ENCODE peak calls at places on chromosomes 16 and 17, in four cellular contexts. One of them, this sample, is unnamed.

GRCh38 chr17:42179335-42179734 is 1.6 kb downstream of the KCNH4 start:
- DNase-seq in CD4-positive, alpha-beta T cell: no peak
- DNase-seq in psoas muscle: no peak
- DNase-seq in upper lobe of right lung: no peak
- DNase-seq in this sample: no peak

GRCh38 chr17:81157848-81158687 is 7.2 kb upstream of the PVALEF start:
- DNase-seq in CD4-positive, alpha-beta T cell: no peak
- DNase-seq in upper lobe of right lung: no peak
- DNase-seq in psoas muscle: peak; percentile 32
- DNase-seq in this sample: no peak

GRCh38 chr16:55572439-55572838 is 6.0 kb downstream of the CAPNS2 start:
- DNase-seq in upper lobe of right lung: no peak
- DNase-seq in psoas muscle: no peak
- DNase-seq in CD4-positive, alpha-beta T cell: no peak
- DNase-seq in this sample: no peak

GRCh38 chr16:89156740-89157645 is 14.6 kb upstream of the CDH15 start:
- DNase-seq in CD4-positive, alpha-beta T cell: no peak
- DNase-seq in upper lobe of right lung: no peak
- DNase-seq in psoas muscle: no peak
- DNase-seq in this sample: no peak

GRCh38 chr17:76173474-76173873 is 32.4 kb upstream of the FOXJ1 start:
- DNase-seq in CD4-positive, alpha-beta T cell: no peak
- DNase-seq in upper lobe of right lung: no peak
- DNase-seq in psoas muscle: no peak
- DNase-seq in this sample: no peak

GRCh38 chr17:81666092-81666341 is 388 bp downstream of the OXLD1 start:
- DNase-seq in upper lobe of right lung: no peak
- DNase-seq in psoas muscle: no peak
- DNase-seq in CD4-positive, alpha-beta T cell: no peak
- DNase-seq in this sample: no peak

GRCh38 chr16:85420501-85421337 is 192.4 kb upstream of the GSE1 start:
- DNase-seq in upper lobe of right lung: peak; percentile 88
- DNase-seq in psoas muscle: peak; percentile 85
- DNase-seq in CD4-positive, alpha-beta T cell: peak; percentile 74
- DNase-seq in this sample: peak; percentile 92

GRCh38 chr17:17375826-17376225 is 72.7 kb downstream of the NT5M start:
- DNase-seq in psoas muscle: no peak
- DNase-seq in upper lobe of right lung: no peak
- DNase-seq in CD4-positive, alpha-beta T cell: no peak
- DNase-seq in this sample: no peak

GRCh38 chr16:60261425-60261824 is 1527.3 kb upstream of the GOT2 start:
- DNase-seq in CD4-positive, alpha-beta T cell: no peak
- DNase-seq in upper lobe of right lung: no peak
- DNase-seq in psoas muscle: no peak
- DNase-seq in this sample: no peak

GRCh38 chr16:56860226-56861020 is 4.6 kb upstream of the SLC12A3 start:
- DNase-seq in CD4-positive, alpha-beta T cell: no peak
- DNase-seq in upper lobe of right lung: no peak
- DNase-seq in psoas muscle: no peak
- DNase-seq in this sample: peak; percentile 72

GRCh38 chr16:27189335-27189972 is 13.9 kb upstream of the KDM8 start:
- DNase-seq in upper lobe of right lung: no peak
- DNase-seq in psoas muscle: no peak
- DNase-seq in CD4-positive, alpha-beta T cell: no peak
- DNase-seq in this sample: no peak

GRCh38 chr16:82741073-82741615 is 114.4 kb downstream of the CDH13 start:
- DNase-seq in CD4-positive, alpha-beta T cell: no peak
- DNase-seq in psoas muscle: no peak
- DNase-seq in upper lobe of right lung: no peak
- DNase-seq in this sample: no peak

GRCh38 chr16:28826141-28826540 is 3.3 kb downstream of the ATXN2L start:
- DNase-seq in psoas muscle: no peak
- DNase-seq in upper lobe of right lung: no peak
- DNase-seq in CD4-positive, alpha-beta T cell: no peak
- DNase-seq in this sample: peak; percentile 0

DNA sequence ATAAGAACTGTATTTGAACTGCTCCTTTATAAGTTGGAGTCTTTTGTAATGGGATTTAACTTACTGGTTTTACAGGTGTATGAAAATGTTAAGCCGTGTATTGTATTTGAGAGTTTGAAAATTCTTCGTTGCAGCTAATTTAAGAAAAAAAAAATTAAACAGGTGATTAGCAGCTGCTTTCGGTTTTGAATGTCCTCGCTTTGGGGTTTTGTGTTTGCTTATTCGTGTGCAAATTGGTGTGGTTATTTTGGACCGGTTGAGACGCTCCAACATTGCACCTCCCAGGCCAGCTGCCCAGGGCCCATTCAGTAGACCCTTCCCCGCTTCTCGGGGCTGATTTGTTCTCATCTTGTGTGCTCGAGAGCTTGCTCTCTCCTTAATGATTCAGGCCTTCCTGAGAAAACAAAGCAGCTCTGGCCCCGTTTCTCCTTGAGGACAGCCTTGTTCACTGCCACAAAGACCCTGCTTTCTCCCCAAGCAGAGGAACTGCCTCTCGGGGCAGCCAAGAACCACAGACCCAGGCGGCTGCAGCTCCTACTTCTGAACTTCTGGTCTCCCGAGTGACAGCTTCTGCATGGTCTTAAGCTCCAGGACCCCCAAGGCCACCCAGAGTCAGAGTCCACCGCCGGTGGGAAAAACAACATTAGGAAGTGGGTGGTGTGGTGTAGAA is 100.5 kb downstream of the MSI2 start:
- DNase-seq in upper lobe of right lung: no peak
- DNase-seq in psoas muscle: no peak
- DNase-seq in CD4-positive, alpha-beta T cell: no peak
- DNase-seq in this sample: peak; percentile 55
- TF ChIP-seq CTCF in upper lobe of right lung: no peak
- TF ChIP-seq CTCF in psoas muscle: no peak
- TF ChIP-seq CTCF in CD4-positive, alpha-beta T cell: no peak
- TF ChIP-seq CTCF in this sample: no peak

DNA sequence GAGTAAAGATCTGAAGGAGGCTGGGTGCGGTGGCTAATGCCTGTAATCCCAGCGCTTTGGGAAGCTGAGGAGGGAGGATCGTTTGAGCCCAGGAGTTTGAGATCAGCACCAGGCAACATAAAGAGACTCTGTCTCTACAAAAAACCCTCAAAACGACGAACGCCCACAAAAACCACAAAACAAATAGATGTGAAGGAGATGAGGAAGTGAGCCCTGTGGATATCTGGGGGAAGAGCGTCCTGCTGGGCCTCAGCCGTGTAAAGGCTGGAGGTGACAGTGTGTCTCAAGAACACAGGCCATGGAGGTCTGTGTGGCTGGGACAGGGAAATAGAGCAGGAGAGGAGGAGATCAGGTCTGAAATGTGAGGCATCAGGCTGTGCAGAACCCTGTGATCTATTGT is 68.7 kb downstream of the ITFG1 start:
- DNase-seq in CD4-positive, alpha-beta T cell: no peak
- DNase-seq in psoas muscle: no peak
- DNase-seq in upper lobe of right lung: no peak
- DNase-seq in this sample: peak; percentile 31
- TF ChIP-seq CTCF in CD4-positive, alpha-beta T cell: no peak
- TF ChIP-seq CTCF in psoas muscle: no peak
- TF ChIP-seq CTCF in upper lobe of right lung: no peak
- TF ChIP-seq CTCF in this sample: no peak

GRCh38 chr17:77881545-77881944 is 77.0 kb upstream of the TNRC6C start:
- DNase-seq in CD4-positive, alpha-beta T cell: peak; percentile 67
- DNase-seq in psoas muscle: peak; percentile 92
- DNase-seq in upper lobe of right lung: peak; percentile 87
- DNase-seq in this sample: peak; percentile 94

GRCh38 chr17:77883213-77883650 is 75.3 kb upstream of the TNRC6C start:
- DNase-seq in psoas muscle: peak; percentile 51
- DNase-seq in upper lobe of right lung: no peak
- DNase-seq in CD4-positive, alpha-beta T cell: no peak
- DNase-seq in this sample: no peak

GRCh38 chr17:77880702-77881450 is 77.6 kb upstream of the TNRC6C start:
- DNase-seq in upper lobe of right lung: no peak
- DNase-seq in CD4-positive, alpha-beta T cell: no peak
- DNase-seq in psoas muscle: peak; percentile 51
- DNase-seq in this sample: no peak

GRCh38 chr17:77882481-77883212 is 75.9 kb upstream of the TNRC6C start:
- DNase-seq in upper lobe of right lung: no peak
- DNase-seq in psoas muscle: peak; percentile 67
- DNase-seq in CD4-positive, alpha-beta T cell: peak; percentile 89
- DNase-seq in this sample: peak; percentile 80

DNA sequence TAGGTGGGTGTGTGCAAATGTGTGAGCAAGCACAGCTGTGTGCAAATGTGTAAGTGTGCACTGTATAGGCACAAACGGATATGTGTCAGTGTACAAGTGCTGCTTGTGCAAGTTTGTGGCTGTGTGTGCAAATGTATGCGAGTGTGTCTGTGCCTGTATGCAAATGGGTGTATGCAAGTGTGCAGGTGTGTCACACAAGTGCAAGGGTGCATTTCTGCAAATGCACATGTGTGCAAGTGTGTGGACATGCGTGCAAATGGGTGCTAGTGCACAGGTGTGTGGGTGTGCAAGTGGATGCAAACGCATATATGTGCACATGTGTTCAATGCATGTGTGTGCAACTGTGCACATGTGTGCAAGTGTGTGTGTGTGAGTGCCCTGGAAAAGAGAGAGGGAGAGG is 76.5 kb upstream of the TNRC6C start:
- DNase-seq in upper lobe of right lung: no peak
- DNase-seq in CD4-positive, alpha-beta T cell: no peak
- DNase-seq in psoas muscle: peak; percentile 5
- DNase-seq in this sample: no peak
- TF ChIP-seq CTCF in upper lobe of right lung: no peak
- TF ChIP-seq CTCF in CD4-positive, alpha-beta T cell: no peak
- TF ChIP-seq CTCF in psoas muscle: no peak
- TF ChIP-seq CTCF in this sample: no peak

GRCh38 chr17:67713169-67713568 is 4.6 kb upstream of the NOL11 start:
- DNase-seq in psoas muscle: no peak
- DNase-seq in upper lobe of right lung: no peak
- DNase-seq in CD4-positive, alpha-beta T cell: no peak
- DNase-seq in this sample: no peak

GRCh38 chr17:67712375-67712774 is 5.4 kb upstream of the NOL11 start:
- DNase-seq in upper lobe of right lung: no peak
- DNase-seq in psoas muscle: no peak
- DNase-seq in CD4-positive, alpha-beta T cell: no peak
- DNase-seq in this sample: no peak

GRCh38 chr17:67707442-67707841 is 10.3 kb upstream of the NOL11 start:
- DNase-seq in upper lobe of right lung: no peak
- DNase-seq in CD4-positive, alpha-beta T cell: no peak
- DNase-seq in psoas muscle: no peak
- DNase-seq in this sample: no peak

GRCh38 chr17:67711916-67712315 is 5.8 kb upstream of the NOL11 start:
- DNase-seq in CD4-positive, alpha-beta T cell: no peak
- DNase-seq in upper lobe of right lung: no peak
- DNase-seq in psoas muscle: no peak
- DNase-seq in this sample: no peak

GRCh38 chr17:67708378-67708777 is 9.4 kb upstream of the NOL11 start:
- DNase-seq in upper lobe of right lung: no peak
- DNase-seq in psoas muscle: no peak
- DNase-seq in CD4-positive, alpha-beta T cell: no peak
- DNase-seq in this sample: no peak
- TF ChIP-seq CTCF in upper lobe of right lung: no peak
- TF ChIP-seq CTCF in psoas muscle: no peak
- TF ChIP-seq CTCF in CD4-positive, alpha-beta T cell: no peak
- TF ChIP-seq CTCF in this sample: no peak

GRCh38 chr16:65120811-65121721 is 797 bp downstream of the CDH11 start:
- DNase-seq in upper lobe of right lung: peak; percentile 65
- DNase-seq in psoas muscle: peak; percentile 55
- DNase-seq in CD4-positive, alpha-beta T cell: no peak
- DNase-seq in this sample: no peak

GRCh38 chr16:65123846-65124513 is 2.1 kb upstream of the CDH11 start:
- DNase-seq in CD4-positive, alpha-beta T cell: no peak
- DNase-seq in upper lobe of right lung: no peak
- DNase-seq in psoas muscle: no peak
- DNase-seq in this sample: no peak

GRCh38 chr16:65122724-65122973 is 786 bp upstream of the CDH11 start:
- DNase-seq in psoas muscle: no peak
- DNase-seq in CD4-positive, alpha-beta T cell: no peak
- DNase-seq in upper lobe of right lung: no peak
- DNase-seq in this sample: no peak

GRCh38 chr16:65122974-65123845 is 1.3 kb upstream of the CDH11 start:
- DNase-seq in psoas muscle: peak; percentile 73
- DNase-seq in CD4-positive, alpha-beta T cell: no peak
- DNase-seq in upper lobe of right lung: peak; percentile 73
- DNase-seq in this sample: no peak

GRCh38 chr16:65121870-65122723 is at the start of gene CDH11:
- DNase-seq in CD4-positive, alpha-beta T cell: no peak
- DNase-seq in upper lobe of right lung: peak; percentile 68
- DNase-seq in psoas muscle: peak; percentile 71
- DNase-seq in this sample: no peak
- TF ChIP-seq CTCF in CD4-positive, alpha-beta T cell: no peak
- TF ChIP-seq CTCF in upper lobe of right lung: peak; percentile 37
- TF ChIP-seq CTCF in psoas muscle: peak; percentile 31
- TF ChIP-seq CTCF in this sample: no peak

DNA sequence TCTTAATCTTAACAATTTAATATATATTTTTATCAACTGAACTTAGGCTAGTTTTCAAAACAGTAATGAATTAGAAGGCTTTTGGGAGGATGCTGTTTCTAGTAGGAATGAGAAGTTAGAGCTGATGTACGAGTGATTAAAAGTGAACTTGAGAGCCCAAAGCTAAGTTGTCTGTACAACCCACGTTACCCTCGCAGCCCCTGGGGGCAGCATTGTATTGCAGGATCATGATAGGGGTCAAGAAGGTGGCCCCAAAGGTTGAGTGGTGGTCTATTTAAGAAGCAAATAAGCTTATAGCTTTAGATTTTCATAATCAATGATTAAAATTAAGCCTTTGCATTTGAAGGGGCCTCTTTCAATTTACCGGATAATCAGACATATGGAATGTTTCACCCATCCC is 33.7 kb upstream of the ALDH3A2 start:
- DNase-seq in upper lobe of right lung: no peak
- DNase-seq in CD4-positive, alpha-beta T cell: no peak
- DNase-seq in psoas muscle: no peak
- DNase-seq in this sample: no peak
- TF ChIP-seq CTCF in upper lobe of right lung: no peak
- TF ChIP-seq CTCF in CD4-positive, alpha-beta T cell: no peak
- TF ChIP-seq CTCF in psoas muscle: no peak
- TF ChIP-seq CTCF in this sample: no peak

GRCh38 chr16:83933885-83934683 is 19.0 kb upstream of the OSGIN1 start:
- DNase-seq in psoas muscle: no peak
- DNase-seq in CD4-positive, alpha-beta T cell: no peak
- DNase-seq in upper lobe of right lung: no peak
- DNase-seq in this sample: no peak
- TF ChIP-seq CTCF in psoas muscle: no peak
- TF ChIP-seq CTCF in CD4-positive, alpha-beta T cell: no peak
- TF ChIP-seq CTCF in upper lobe of right lung: no peak
- TF ChIP-seq CTCF in this sample: no peak

DNA sequence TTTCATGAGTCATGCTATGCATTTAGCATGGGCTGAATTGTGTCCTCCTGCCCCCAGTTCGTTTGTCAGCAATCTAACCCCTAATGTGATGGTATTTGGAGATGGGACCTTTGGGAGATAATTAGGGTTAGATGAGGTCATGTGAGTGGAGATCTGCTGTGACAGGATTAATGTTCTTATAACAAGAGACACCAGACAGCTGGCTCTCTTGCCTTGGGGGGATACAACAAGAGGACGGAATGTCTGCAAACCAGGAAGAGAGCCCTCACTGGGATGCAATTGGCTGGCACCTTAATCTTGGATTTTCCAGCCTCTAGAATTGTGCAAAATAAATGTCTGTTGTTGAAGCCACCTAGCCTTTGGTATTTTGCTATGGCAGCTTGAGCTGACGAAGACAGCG is 101.9 kb upstream of the NLRP1 start:
- DNase-seq in psoas muscle: no peak
- DNase-seq in upper lobe of right lung: no peak
- DNase-seq in CD4-positive, alpha-beta T cell: no peak
- DNase-seq in this sample: no peak
- TF ChIP-seq CTCF in psoas muscle: no peak
- TF ChIP-seq CTCF in upper lobe of right lung: no peak
- TF ChIP-seq CTCF in CD4-positive, alpha-beta T cell: no peak
- TF ChIP-seq CTCF in this sample: no peak

This sample was measured in GM20000.